ENCODE peak calls at places on chromosome 20, in six cellular contexts. L is tibial artery, T is ascending aorta, P is upper lobe of right lung, C is PC-9, O is GM12878. J is an unnamed sample.
A peak's percentile ranks its signal among the peaks of the same experiment; 100 is the strongest.

GRCh38 chr20:63696311-63696627 is 183 bp upstream of the TNFRSF6B start:
- DNase-seq in L (no peak), T (no peak), O (no peak), P (peak; percentile 62), C (peak; percentile 28), J (peak; percentile 22)

GRCh38 chr20:49669601-49670189 is 44.0 kb downstream of the B4GALT5 start:
- DNase-seq in T (no peak), P (no peak), L (no peak), C (no peak), O (peak; percentile 85), J (no peak)

GRCh38 chr20:63858393-63859165 is 2.7 kb upstream of the ABHD16B start:
- DNase-seq in O (no peak), L (no peak), T (no peak), P (no peak), C (no peak), J (no peak)

GRCh38 chr20:43925215-43925614 is 10.6 kb downstream of the TOX2 start:
- DNase-seq in C (no peak), L (no peak), O (peak; percentile 34), P (peak; percentile 37), T (no peak), J (no peak)

GRCh38 chr20:25733903-25734302 is 37.2 kb upstream of the ZNF337 start:
- DNase-seq in T (no peak), P (no peak), O (no peak), C (no peak), L (no peak), J (no peak)

GRCh38 chr20:61186771-61187170 is 65.3 kb upstream of the CDH4 start:
- DNase-seq in C (no peak), O (no peak), L (no peak), T (no peak), P (no peak), J (no peak)

GRCh38 chr20:2307136-2307535 is 11.3 kb downstream of the TGM3 start:
- DNase-seq in T (no peak), C (no peak), P (no peak), L (peak; percentile 20), O (no peak), J (no peak)

GRCh38 chr20:23293689-23294088 is 56.9 kb upstream of the NXT1 start:
- DNase-seq in C (no peak), L (peak; percentile 74), P (no peak), O (no peak), T (no peak), J (no peak)

GRCh38 chr20:39874049-39874893 is 814.8 kb downstream of the MAFB start:
- DNase-seq in C (no peak), O (peak; percentile 60), L (peak; percentile 73), P (peak; percentile 67), T (peak; percentile 76), J (no peak)

GRCh38 chr20:52918311-52918710 is 53.8 kb upstream of the TSHZ2 start:
- DNase-seq in T (no peak), O (no peak), C (no peak), L (no peak), P (no peak), J (no peak)

GRCh38 chr20:11755071-11755881 is 162.4 kb upstream of the BTBD3 start:
- DNase-seq in T (no peak), L (no peak), O (no peak), C (no peak), P (no peak), J (no peak)

GRCh38 chr20:29079769-29080690 is 2177.4 kb upstream of the DEFB115 start:
- DNase-seq in O (no peak), P (no peak), L (no peak), C (peak; percentile 76), T (no peak), J (peak; percentile 12)

GRCh38 chr20:15818651-15819071 is 754.6 kb downstream of the KIF16B start:
- DNase-seq in P (no peak), O (no peak), C (peak; percentile 93), T (no peak), L (no peak), J (peak; percentile 33)

GRCh38 chr20:41276317-41276751 is 41.2 kb downstream of the ZHX3 start:
- DNase-seq in O (no peak), P (no peak), C (no peak), T (no peak), L (peak; percentile 70), J (no peak)

GRCh38 chr20:22430154-22430745 is 154.1 kb downstream of the FOXA2 start:
- DNase-seq in L (no peak), C (no peak), O (no peak), T (no peak), P (no peak), J (no peak)

GRCh38 chr20:327946-328563 is 2.7 kb downstream of the SOX12 start:
- DNase-seq in L (no peak), C (no peak), O (no peak), P (no peak), T (no peak), J (no peak)

GRCh38 chr20:62458256-62459251 is 17.2 kb downstream of the GATA5 start:
- DNase-seq in O (no peak), T (no peak), L (no peak), C (no peak), P (no peak), J (no peak)

GRCh38 chr20:31713312-31714049 is 9.2 kb downstream of the BCL2L1 start:
- DNase-seq in T (peak; percentile 95), O (no peak), L (peak; percentile 93), C (peak; percentile 93), P (peak; percentile 73), J (no peak)

GRCh38 chr20:17825949-17826843 is 126.4 kb downstream of the BANF2 start:
- DNase-seq in T (no peak), L (peak; percentile 15), O (peak; percentile 74), C (no peak), P (no peak), J (no peak)

GRCh38 chr20:55882922-55883321 is 122.4 kb downstream of the CBLN4 start:
- DNase-seq in O (no peak), P (no peak), T (no peak), L (no peak), C (no peak), J (no peak)

GRCh38 chr20:63538204-63539091 is 1.3 kb upstream of the PTK6 start:
- DNase-seq in O (no peak), C (peak; percentile 98), L (no peak), P (peak; percentile 89), T (no peak), J (no peak)

GRCh38 chr20:21684671-21685070 is 20.8 kb upstream of the PAX1 start:
- DNase-seq in C (no peak), P (no peak), T (no peak), L (no peak), O (no peak), J (no peak)

GRCh38 chr20:6173481-6173880 is 50.7 kb upstream of the FERMT1 start:
- DNase-seq in P (no peak), O (no peak), C (no peak), L (no peak), T (no peak), J (no peak)

DNA sequence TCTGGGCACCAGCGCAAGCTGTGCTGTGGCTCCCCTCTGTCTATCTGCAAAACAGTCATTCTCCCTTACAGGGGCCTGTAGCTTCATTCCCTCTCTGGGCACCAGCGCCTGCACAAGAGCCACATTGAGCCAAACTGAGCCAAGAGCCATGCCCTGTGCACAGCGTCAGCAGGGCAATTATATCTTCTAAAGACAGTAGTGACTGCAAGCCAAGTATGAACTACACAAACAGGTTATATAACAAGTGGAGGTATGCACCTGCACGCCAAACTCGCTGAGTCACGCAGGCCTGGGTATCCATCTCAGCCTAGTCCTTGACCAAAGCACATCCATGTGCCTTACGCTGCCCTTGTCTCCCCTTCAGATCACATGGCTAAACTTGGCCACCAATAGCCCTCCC is 198.9 kb downstream of the EYA2 start:
- DNase-seq in C (no peak), P (no peak), T (no peak), L (no peak), O (no peak), J (no peak)
- H3K27ac ChIP-seq in C (no peak overlapping the region), P (no peak overlapping the region), T (no peak overlapping the region), L (no peak overlapping the region), O (no peak overlapping the region), J (no peak overlapping the region)

GRCh38 chr20:34997774-34998173 is 42.1 kb downstream of the MYH7B start:
- DNase-seq in L (no peak), P (no peak), C (no peak), O (no peak), T (no peak), J (no peak)
- H3K27ac ChIP-seq in L (no peak overlapping the region), P (no peak overlapping the region), C (no peak overlapping the region), O (no peak overlapping the region), T (no peak overlapping the region), J (no peak overlapping the region)

DNA sequence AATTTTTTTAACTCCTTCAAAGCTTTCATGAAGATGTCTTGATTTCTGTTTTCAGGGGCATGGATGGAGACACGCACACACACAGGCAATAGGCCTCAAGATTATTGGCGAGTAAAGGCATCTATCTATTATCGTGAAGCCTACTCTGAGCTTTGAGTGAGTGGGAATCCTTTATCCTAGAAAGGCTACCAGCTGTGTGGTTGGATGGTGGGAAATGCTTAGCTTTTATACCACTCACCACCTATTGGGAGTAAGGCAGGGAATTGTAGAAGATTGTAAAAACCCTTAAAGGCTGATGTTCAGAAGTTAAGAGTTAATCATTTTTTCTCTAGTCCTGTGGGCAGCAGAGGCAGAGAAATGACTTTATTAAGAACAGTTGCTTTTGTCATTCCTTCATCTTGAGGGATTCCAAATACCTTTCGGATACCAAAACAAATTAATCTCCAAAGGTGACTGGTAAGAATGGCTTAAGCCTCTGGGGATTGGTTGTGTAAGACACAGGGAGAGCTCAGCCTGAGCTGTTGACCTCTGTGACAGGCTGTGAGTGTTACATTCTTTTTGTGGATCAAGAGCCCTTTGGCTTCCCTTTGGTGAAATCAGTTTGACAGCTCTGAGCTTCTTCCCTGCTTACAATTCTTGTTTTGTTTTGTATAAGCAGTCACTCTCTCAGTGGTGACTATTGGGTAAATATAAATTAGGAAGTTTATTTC is 33.6 kb downstream of the CTNNBL1 start:
- DNase-seq in O (no peak), P (no peak), C (no peak), L (no peak), T (no peak), J (no peak)
- H3K27ac ChIP-seq in O (no peak overlapping the region), P (peak overlapping the region; percentile 43), C (no peak overlapping the region), L (no peak overlapping the region), T (no peak overlapping the region), J (no peak overlapping the region)

GRCh38 chr20:33662172-33662571 is at the start of gene C20orf144:
- DNase-seq in T (no peak), O (no peak), L (no peak), C (no peak), P (no peak), J (no peak)

GRCh38 chr20:33663161-33664084 is 1.3 kb downstream of the C20orf144 start:
- DNase-seq in C (peak; percentile 58), P (peak; percentile 95), L (peak; percentile 89), T (peak; percentile 89), O (no peak), J (no peak)

GRCh38 chr20:33666293-33667244 is at the start of gene ACTL10:
- DNase-seq in O (peak; percentile 91), T (peak; percentile 99), P (peak; percentile 98), L (peak; percentile 100), C (peak; percentile 94), J (peak; percentile 61)

GRCh38 chr20:33664085-33664761 is 2.1 kb downstream of the C20orf144 start:
- DNase-seq in P (no peak), C (no peak), T (peak; percentile 64), L (no peak), O (no peak), J (no peak)

DNA sequence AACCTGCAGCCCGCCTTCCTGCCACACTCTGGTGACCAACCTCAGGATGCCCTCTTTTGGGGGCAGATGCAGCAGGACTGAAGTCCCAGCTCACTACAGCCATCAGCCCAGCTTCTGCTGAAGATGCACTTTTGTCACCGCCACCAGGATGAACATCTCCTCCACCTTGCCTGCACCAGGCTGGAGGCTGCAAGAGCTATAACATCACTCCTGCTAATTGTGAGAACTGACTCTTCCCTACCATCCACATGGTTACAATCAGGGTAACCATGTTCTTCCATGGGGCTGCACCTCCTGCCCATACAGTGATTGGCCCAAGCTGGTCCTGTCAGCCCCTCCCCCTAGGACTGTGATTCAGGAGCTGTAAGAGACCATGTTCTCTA is 2.0 kb upstream of the ACTL10 start:
- DNase-seq in L (no peak), O (no peak), C (no peak), T (peak; percentile 59), P (no peak), J (no peak)
- H3K27ac ChIP-seq in L (peak overlapping the region; percentile 91), O (no peak overlapping the region), C (no peak overlapping the region), T (peak overlapping the region; percentile 96), P (peak overlapping the region; percentile 89), J (no peak overlapping the region)